ENCODE peak calls at places on chromosomes 12 and 14, in ten cellular contexts. E is lung, Y is stomach, V is Peyer's patch, I is thoracic aorta, Z is left ventricle myocardium inferior, F is AG04450, M is Karpas-422, A is endodermal cell, O is tibial nerve. J is an unnamed sample.

GRCh38 chr12:25681580-25681979 is 128.5 kb upstream of the LMNTD1 start:
- DNase-seq in E (no peak), Y (no peak), V (no peak), I (no peak), Z (no peak), F (no peak), M (no peak), A (no peak), O (no peak), J (no peak)

GRCh38 chr12:64673490-64674169 is 63.3 kb downstream of the RASSF3 start:
- DNase-seq in E (no peak), Y (no peak), V (no peak), I (no peak), Z (no peak), F (no peak), M (peak; percentile 56), A (peak; percentile 73), O (no peak), J (no peak)

GRCh38 chr14:96631621-96632362 is 129.6 kb downstream of the PAPOLA start:
- DNase-seq in E (peak; percentile 16), Y (peak; percentile 18), V (peak; percentile 6), I (no peak), Z (no peak), F (no peak), M (no peak), A (no peak), O (no peak), J (no peak)

GRCh38 chr12:34600592-34601462 is 578.5 kb downstream of the ALG10 start:
- DNase-seq in E (no peak), Y (no peak), V (no peak), I (no peak), Z (no peak), F (no peak), M (no peak), A (no peak), O (no peak), J (no peak)

GRCh38 chr12:124305776-124306685 is 11.1 kb downstream of the RFLNA start:
- DNase-seq in E (no peak), Y (no peak), V (no peak), I (no peak), Z (no peak), F (no peak), M (no peak), A (no peak), O (no peak), J (no peak)

GRCh38 chr14:96538663-96539317 is 36.6 kb downstream of the PAPOLA start:
- DNase-seq in E (no peak), Y (no peak), V (no peak), I (no peak), Z (no peak), F (no peak), M (no peak), A (no peak), O (no peak), J (no peak)

GRCh38 chr14:31411218-31411727 is 9.1 kb downstream of the HEATR5A start:
- DNase-seq in E (no peak), Y (no peak), V (no peak), I (no peak), Z (no peak), F (no peak), M (no peak), A (no peak), O (no peak), J (no peak)

GRCh38 chr14:79229383-79229875 is 981.9 kb downstream of the DIO2 start:
- DNase-seq in E (no peak), Y (no peak), V (no peak), I (no peak), Z (no peak), F (no peak), M (no peak), A (no peak), O (no peak), J (no peak)

GRCh38 chr14:101221549-101222160 is 318.1 kb upstream of the RTL1 start:
- DNase-seq in E (no peak), Y (no peak), V (no peak), I (no peak), Z (no peak), F (no peak), M (no peak), A (peak; percentile 22), O (no peak), J (no peak)

GRCh38 chr12:112023759-112024396 is 10.7 kb downstream of the ERP29 start:
- DNase-seq in E (no peak), Y (no peak), V (no peak), I (no peak), Z (no peak), F (no peak), M (no peak), A (no peak), O (no peak), J (no peak)

DNA sequence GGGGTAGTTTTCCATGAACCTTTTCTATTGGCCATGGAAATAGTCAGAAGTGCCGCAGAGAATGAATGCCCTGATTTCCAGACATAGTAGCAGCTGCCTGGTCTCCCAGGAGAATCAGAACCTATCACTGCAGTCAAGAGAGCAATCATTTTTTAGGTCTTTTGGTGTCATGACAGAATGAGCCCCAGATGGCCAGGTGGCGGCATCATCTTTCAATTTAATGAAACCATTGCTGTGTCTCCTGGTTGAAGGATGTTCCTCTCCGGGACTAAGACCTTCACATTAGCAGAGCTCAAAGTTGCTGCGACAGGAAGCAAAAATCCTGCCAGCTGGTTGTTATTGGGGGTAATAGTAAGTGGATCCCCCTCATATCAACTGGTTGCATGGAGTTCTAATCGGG is 18.8 kb downstream of the TNFAIP2 start:
- DNase-seq in E (no peak), Y (no peak), V (no peak), I (no peak), Z (no peak), F (no peak), M (peak; percentile 68), A (no peak), O (no peak), J (no peak)
- H3K27ac ChIP-seq in E (no peak overlapping the region), Y (no peak overlapping the region), V (no peak overlapping the region), I (no peak overlapping the region), Z (no peak overlapping the region), F (no peak overlapping the region), M (no peak overlapping the region), A (no peak overlapping the region), O (no peak overlapping the region), J (no peak overlapping the region)

GRCh38 chr14:89025581-89026236 is 201.3 kb downstream of the TTC8 start:
- DNase-seq in E (no peak), Y (no peak), V (no peak), I (no peak), Z (no peak), F (no peak), M (no peak), A (no peak), O (no peak), J (no peak)
- H3K4me3 ChIP-seq in E (no peak overlapping the region), Y (no peak overlapping the region), V (no peak overlapping the region), I (no peak overlapping the region), Z (peak overlapping the region; percentile 21), F (no peak overlapping the region), M (no peak overlapping the region), A (no peak overlapping the region), O (no peak overlapping the region), J (no peak overlapping the region)

GRCh38 chr14:49975286-49975685 is 82.4 kb downstream of the ARF6 start:
- DNase-seq in E (no peak), Y (no peak), V (no peak), I (no peak), Z (no peak), F (peak; percentile 65), M (no peak), A (no peak), O (no peak), J (no peak)

GRCh38 chr14:49975799-49976198 is 82.9 kb downstream of the ARF6 start:
- DNase-seq in E (no peak), Y (no peak), V (no peak), I (no peak), Z (no peak), F (no peak), M (no peak), A (no peak), O (no peak), J (no peak)

GRCh38 chr14:49980027-49980426 is 87.1 kb downstream of the ARF6 start:
- DNase-seq in E (no peak), Y (no peak), V (no peak), I (no peak), Z (no peak), F (no peak), M (no peak), A (no peak), O (no peak), J (no peak)

GRCh38 chr14:49972840-49973239 is 80.0 kb downstream of the ARF6 start:
- DNase-seq in E (peak; percentile 54), Y (peak; percentile 36), V (no peak), I (no peak), Z (no peak), F (peak; percentile 60), M (peak; percentile 82), A (no peak), O (peak; percentile 38), J (no peak)

DNA sequence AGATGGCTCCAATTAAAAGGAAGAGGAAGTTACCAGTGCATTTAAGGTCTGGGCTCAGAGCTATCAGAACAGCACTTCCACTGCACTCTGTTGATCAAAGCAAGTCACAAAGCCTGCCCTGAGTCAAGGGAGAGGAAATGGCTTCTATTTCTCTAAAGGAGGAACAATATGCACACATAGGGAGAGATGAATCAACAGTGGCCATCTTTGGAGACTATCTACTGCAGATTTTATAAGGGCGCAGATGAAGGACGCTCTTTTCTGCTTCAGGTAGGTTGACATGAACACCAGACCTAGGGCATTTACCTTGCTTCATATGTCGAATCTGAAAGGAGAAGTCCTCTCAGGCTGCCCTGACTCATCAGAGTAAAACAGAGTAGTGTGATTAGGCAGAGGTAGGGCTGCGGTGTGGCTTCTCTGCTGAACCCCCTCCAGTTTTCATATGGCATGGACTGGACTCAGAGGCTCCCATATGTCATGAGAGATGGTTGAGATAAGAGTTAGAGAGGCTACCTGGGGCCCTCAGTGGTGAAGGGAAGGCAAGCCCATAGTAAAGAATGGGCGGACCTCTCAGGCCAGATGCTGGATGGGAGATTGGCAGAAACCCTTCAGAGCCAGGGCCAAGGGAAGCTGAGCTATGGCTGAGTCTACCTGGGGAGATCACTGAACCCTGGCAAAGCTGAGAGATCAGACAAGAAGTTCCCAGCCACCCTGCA is 84.4 kb downstream of the ARF6 start:
- DNase-seq in E (no peak), Y (no peak), V (peak; percentile 61), I (no peak), Z (no peak), F (no peak), M (peak; percentile 85), A (no peak), O (no peak), J (no peak)
- H3K27ac ChIP-seq in E (peak overlapping the region; percentile 46), Y (peak overlapping the region; percentile 84), V (peak overlapping the region; percentile 80), I (peak overlapping the region; percentile 82), Z (no peak overlapping the region), F (peak overlapping the region; percentile 2), M (peak overlapping the region; percentile 77), A (no peak overlapping the region), O (peak overlapping the region; percentile 92), J (peak overlapping the region; percentile 49)

GRCh38 chr14:103271189-103271588 is 62.8 kb upstream of the EIF5 start:
- DNase-seq in E (no peak), Y (no peak), V (no peak), I (no peak), Z (no peak), F (no peak), M (no peak), A (no peak), O (no peak), J (no peak)

GRCh38 chr14:103275000-103275399 is 59.0 kb upstream of the EIF5 start:
- DNase-seq in E (no peak), Y (no peak), V (no peak), I (no peak), Z (no peak), F (no peak), M (no peak), A (no peak), O (no peak), J (no peak)

GRCh38 chr14:103273847-103274615 is 60.0 kb upstream of the EIF5 start:
- DNase-seq in E (no peak), Y (no peak), V (no peak), I (no peak), Z (no peak), F (no peak), M (no peak), A (no peak), O (no peak), J (no peak)

GRCh38 chr14:103273145-103273846 is 60.7 kb upstream of the EIF5 start:
- DNase-seq in E (no peak), Y (peak; percentile 33), V (no peak), I (no peak), Z (no peak), F (no peak), M (no peak), A (no peak), O (no peak), J (no peak)
- H3K4me3 ChIP-seq in E (peak overlapping the region; percentile 31), Y (peak overlapping the region; percentile 51), V (peak overlapping the region; percentile 52), I (peak overlapping the region; percentile 55), Z (peak overlapping the region; percentile 64), F (no peak overlapping the region), M (no peak overlapping the region), A (no peak overlapping the region), O (no peak overlapping the region), J (peak overlapping the region; percentile 49)

J was measured in esophagus squamous epithelium.